ENCODE peak calls at places on chromosomes 1 and 21, in four cellular contexts. E is SK-N-SH, O is left ventricle myocardium inferior, K is lower lobe of right lung. L is an unnamed sample. For H3K4me1, the result is how much of the 10 kb centered on the place peaks cover.

GRCh38 chr1:18632711-18633427 is 2.2 kb downstream of the PAX7 start:
- DNase-seq in E (peak), O (no peak), K (peak), L (no peak)

GRCh38 chr1:110880708-110881374 is 7.9 kb downstream of the CD53 start:
- DNase-seq in E (no peak), K (no peak), O (no peak), L (no peak)

GRCh38 chr1:206635080-206635982 is at the start of gene DYRK3:
- DNase-seq in K (peak), O (peak), E (peak), L (peak)

GRCh38 chr1:159212596-159212995 is 7.9 kb downstream of the ACKR1 start:
- DNase-seq in O (no peak), K (no peak), E (no peak), L (no peak)

GRCh38 chr1:62082456-62083363 is 111.9 kb upstream of the L1TD1 start:
- DNase-seq in O (no peak), E (peak), K (no peak), L (peak)

GRCh38 chr1:233905416-233906051 is 1.1 kb downstream of the SLC35F3 start:
- DNase-seq in E (no peak), K (no peak), O (no peak), L (no peak)

GRCh38 chr1:99557556-99558256 is 88.2 kb upstream of the PALMD start:
- DNase-seq in E (no peak), O (no peak), K (no peak), L (no peak)

GRCh38 chr1:214846971-214847810 is 235.3 kb upstream of the KCNK2 start:
- DNase-seq in K (no peak), O (no peak), E (no peak), L (no peak)

GRCh38 chr1:247421074-247421473 is 5.1 kb downstream of the NLRP3 start:
- DNase-seq in O (no peak), K (no peak), E (no peak), L (no peak)

GRCh38 chr1:212987702-212988322 is 27.9 kb downstream of the ANGEL2 start:
- DNase-seq in K (no peak), E (no peak), O (no peak), L (no peak)

GRCh38 chr1:25529518-25530347 is 13.7 kb upstream of the LDLRAP1 start:
- DNase-seq in K (no peak), E (peak), O (no peak), L (no peak)

GRCh38 chr1:94925561-94926364 is 1.1 kb downstream of the CNN3 start:
- DNase-seq in O (peak), K (peak), E (peak), L (peak)

GRCh38 chr1:81550753-81551152 is 250.0 kb upstream of the ADGRL2 start:
- DNase-seq in E (no peak), O (no peak), K (no peak), L (no peak)

GRCh38 chr1:15129944-15130343 is 23.6 kb upstream of the TMEM51 start:
- DNase-seq in E (no peak), K (no peak), O (no peak), L (no peak)

GRCh38 chr1:214637722-214638473 is 34.9 kb downstream of the CENPF start:
- DNase-seq in E (no peak), K (no peak), O (no peak), L (peak)

GRCh38 chr1:168301664-168302320 is 21.1 kb downstream of the TBX19 start:
- DNase-seq in E (no peak), K (no peak), O (no peak), L (no peak)

GRCh38 chr1:203607169-203607873 is 19.3 kb upstream of the ATP2B4 start:
- DNase-seq in O (peak), E (no peak), K (no peak), L (peak)

GRCh38 chr21:26177187-26177586 is 6.6 kb upstream of the APP start:
- DNase-seq in E (no peak), K (no peak), O (peak), L (no peak)

GRCh38 chr1:143611159-143611558 is 360.6 kb downstream of the FAM72C start:
- DNase-seq in O (no peak), E (no peak), K (no peak), L (no peak)

GRCh38 chr1:36107394-36107793 is 17.6 kb downstream of the COL8A2 start:
- DNase-seq in K (peak), E (no peak), O (no peak), L (no peak)

GRCh38 chr1:97999320-97999719 is 78.5 kb upstream of the DPYD start:
- DNase-seq in E (no peak), O (no peak), K (no peak), L (no peak)

GRCh38 chr1:30232288-30232899 is 491.0 kb downstream of the MATN1 start:
- DNase-seq in K (no peak), O (no peak), E (no peak), L (no peak)

GRCh38 chr21:33951276-33952178 is 35.9 kb upstream of the ATP5PO start:
- DNase-seq in K (no peak), E (no peak), O (no peak), L (no peak)

GRCh38 chr1:215243275-215244054 is 160.9 kb downstream of the KCNK2 start:
- DNase-seq in O (no peak), E (no peak), K (no peak), L (peak)

GRCh38 chr21:32329776-32330175 is 31.1 kb downstream of the MRAP start:
- DNase-seq in K (no peak), O (no peak), E (no peak), L (no peak)

DNA sequence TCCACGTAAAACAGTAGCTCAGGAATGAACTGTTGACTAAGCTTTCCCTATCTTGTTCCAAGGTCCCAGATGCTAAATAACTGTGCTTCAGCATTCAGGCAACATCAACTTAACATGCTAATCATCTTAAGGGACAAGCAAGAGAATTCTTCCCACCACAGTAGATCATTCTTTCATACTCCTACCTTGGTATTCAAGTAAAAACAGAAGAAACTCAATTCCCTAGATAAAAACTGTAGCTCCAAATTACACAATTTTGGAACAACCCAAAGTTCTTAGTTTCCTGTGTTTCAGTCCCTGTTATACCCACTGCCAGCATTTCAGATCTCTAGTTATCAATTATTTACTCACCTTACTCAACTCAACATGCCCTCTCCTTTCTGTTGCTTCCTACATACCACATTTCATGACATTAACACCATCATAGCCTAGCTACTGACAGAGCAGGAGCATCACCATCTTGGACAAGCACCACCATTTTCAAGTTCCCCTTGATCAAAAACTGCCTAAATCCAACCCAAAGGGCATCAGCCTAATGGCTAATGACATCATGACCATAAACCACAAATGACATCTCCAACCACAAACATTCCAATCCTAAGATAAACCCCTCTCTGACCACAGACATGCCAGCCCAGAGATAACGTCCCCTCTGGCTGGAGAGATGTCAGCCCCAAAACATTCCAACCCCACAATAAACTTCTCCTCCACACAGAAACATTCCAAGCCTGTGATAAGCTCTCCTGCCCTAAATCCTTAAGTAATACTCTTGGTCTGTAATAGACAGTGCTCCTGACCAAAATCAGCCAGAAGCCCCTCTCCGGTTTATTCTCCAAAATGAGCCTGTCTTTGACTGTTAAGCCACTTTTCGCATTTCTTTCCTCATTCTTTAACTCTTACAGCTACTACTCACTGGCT is 191.2 kb downstream of the RERE start:
- DNase-seq in O (no peak), E (no peak), K (no peak), L (no peak)
- H3K4me3 ChIP-seq in O (no peak), E (no peak), K (no peak), L (no peak)

GRCh38 chr1:210259496-210259895 is 26.9 kb downstream of the SERTAD4 start:
- DNase-seq in E (no peak), K (no peak), O (no peak), L (no peak)

GRCh38 chr1:210260087-210260486 is 27.5 kb downstream of the SERTAD4 start:
- DNase-seq in O (no peak), E (peak), K (no peak), L (no peak)

GRCh38 chr1:210262167-210262896 is 29.7 kb downstream of the SERTAD4 start:
- DNase-seq in K (no peak), O (peak), E (peak), L (no peak)

GRCh38 chr1:210254298-210254697 is 21.7 kb downstream of the SERTAD4 start:
- DNase-seq in E (no peak), K (no peak), O (no peak), L (no peak)

DNA sequence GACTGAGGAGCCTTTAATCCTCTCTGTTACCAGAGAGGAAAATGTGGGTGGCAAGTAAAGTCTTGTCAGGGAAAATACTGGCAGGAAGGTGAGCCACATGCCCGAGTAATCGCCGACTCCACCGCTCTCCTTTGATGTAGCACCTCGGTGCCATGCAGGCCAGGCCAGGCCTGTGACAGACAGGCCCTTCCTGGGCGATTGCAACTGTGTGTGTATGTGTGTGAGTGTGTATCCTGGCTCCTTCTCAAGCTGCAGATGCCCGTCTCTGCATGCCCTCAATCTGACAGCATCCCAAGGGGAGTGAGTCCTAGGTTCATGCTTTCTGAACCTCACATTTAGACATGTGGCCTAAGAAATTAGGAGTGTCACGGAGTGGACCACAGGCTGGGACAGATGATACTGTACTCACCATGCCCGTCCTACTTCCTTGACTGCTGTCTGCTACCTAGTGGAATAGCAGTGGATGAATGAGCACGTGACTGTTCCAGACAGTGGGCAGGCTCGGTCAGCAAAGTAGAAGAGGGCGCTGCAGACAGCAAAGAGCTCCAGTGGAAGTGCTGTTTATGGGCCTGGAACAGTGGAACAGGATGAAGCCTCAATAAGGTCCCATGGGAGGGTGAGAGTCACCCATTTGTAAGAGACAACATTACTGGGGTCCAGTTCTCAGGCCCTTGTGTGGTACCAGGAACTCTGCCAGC is 25.3 kb downstream of the SERTAD4 start:
- DNase-seq in E (no peak), O (no peak), K (no peak), L (peak)
- TF ChIP-seq CTCF in E (no peak), O (no peak), K (no peak), L (peak)

DNA sequence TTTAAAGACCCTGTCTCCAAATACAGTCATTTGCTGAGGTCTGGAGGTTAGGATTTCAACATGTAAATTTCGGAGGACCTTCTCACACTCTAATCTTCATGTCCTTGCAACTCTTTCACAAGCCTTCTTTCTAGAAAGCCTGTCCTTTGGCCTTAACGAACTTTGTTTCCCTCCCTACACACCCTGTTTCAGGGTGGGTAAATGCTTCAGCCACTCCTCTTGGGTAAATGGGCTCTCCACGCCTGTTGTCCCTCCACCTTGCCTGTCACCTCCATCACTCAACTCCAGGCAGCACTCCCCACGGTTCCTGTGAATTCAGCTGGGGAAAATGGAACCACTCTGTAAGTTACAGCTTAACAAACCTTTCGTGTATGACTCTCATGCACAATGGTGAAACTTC is 84.0 kb upstream of the COG2 start:
- DNase-seq in K (no peak), E (no peak), O (no peak), L (no peak)
- H3K4me1 ChIP-seq in K (under half), E (under half), O (under half), L (under half)

GRCh38 chr1:244655186-244655585 is 2.3 kb downstream of the DESI2 start:
- DNase-seq in K (no peak), E (no peak), O (no peak), L (no peak)
- H3K4me3 ChIP-seq in K (peak), E (no peak), O (peak), L (peak)

GRCh38 chr1:160774886-160775719 is 20.9 kb upstream of the LY9 start:
- DNase-seq in O (no peak), K (no peak), E (no peak), L (no peak)

GRCh38 chr1:160778976-160779375 is 17.0 kb upstream of the LY9 start:
- DNase-seq in K (no peak), E (no peak), O (no peak), L (no peak)

GRCh38 chr1:160779662-160780397 is 16.1 kb upstream of the LY9 start:
- DNase-seq in O (no peak), E (peak), K (no peak), L (peak)

GRCh38 chr1:160776178-160776577 is 19.8 kb upstream of the LY9 start:
- DNase-seq in O (no peak), K (no peak), E (no peak), L (no peak)

DNA sequence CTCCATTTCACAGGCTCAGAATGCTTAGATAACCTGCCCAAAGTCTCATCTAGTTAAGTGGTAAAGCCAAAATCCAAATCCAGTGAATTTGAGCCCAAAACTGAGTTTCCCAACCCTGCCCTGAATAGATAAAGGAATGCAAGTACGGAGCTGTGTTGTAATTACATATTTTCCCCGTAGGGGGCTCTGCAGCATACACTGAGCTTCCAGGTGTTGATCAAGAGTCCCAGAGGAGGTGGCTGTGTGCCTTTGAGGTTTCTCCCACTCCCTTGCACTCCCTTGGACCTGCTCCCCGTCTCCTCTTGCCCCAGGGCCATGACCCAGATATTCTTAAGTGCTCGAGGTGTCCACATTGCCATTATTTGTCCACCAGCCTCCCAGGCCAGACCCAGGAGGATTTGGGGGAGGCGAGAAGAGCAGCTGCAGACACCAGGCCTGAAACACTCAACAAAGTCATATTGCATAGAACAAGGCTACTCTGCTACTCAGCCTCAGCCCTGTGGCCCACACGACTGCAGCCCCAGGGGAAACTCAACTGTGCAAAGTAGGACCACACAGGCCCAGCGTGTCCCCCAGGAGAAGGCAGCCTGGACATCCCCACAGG is 18.4 kb upstream of the LY9 start:
- DNase-seq in E (peak), K (no peak), O (no peak), L (peak)
- TF ChIP-seq CTCF in E (peak), K (peak), O (peak), L (peak)

GRCh38 chr1:163897401-163898169 is 575.8 kb downstream of the NUF2 start:
- DNase-seq in E (no peak), K (no peak), O (peak), L (no peak)

GRCh38 chr1:163896001-163896400 is 574.2 kb downstream of the NUF2 start:
- DNase-seq in K (no peak), O (no peak), E (no peak), L (no peak)
- H3K4me1 ChIP-seq in K (under half), O (under half), E (under half), L (under half)

DNA sequence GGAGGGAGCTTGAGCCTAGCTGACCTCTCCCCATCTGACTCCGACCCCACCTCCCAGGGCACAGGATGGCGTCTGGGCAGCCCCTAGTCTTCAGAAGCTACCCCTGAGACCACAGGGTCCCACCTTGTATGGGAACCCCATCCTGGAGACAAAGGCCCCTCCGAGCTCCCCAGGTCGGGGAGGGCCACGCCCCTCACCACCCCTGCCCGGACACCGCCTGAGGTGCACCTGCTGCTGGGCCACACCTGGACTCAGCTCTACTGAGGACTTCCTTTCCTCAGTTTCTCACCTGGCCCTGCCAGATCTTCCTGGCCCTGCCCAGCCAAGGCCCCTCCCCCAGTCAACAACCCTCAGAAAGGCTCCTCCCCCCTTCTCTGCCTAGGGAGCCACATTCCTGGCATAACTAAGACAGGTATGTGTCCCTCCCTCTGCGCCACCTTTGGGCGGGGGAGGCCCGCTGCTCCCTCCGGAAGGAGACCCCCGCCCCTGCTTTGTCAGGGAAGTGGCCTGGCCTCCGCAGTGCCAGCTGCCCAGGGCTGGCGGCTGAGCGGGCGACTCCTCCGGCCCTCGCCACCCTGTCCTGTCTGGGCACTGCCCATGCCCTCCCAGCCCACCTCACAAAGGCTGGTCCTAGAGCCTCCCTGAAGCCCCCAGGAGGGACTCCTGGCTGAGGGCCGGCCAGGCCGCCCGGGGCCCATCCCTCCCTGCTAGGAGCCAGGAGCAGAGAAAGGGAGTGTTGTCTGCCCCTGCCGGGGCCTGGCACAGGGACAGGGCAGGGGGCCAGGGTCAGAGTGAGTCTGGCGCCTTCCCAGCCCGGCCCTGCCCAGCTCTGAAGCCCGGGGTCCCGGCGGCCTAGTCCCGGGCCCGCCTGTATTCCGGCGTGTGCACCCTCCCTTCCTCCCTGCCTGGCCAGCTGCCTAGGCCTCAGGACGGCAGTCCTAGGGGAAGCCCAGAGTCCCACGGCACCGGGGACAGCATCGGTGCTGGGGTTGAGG is 4.8 kb downstream of the AGRN start:
- DNase-seq in E (no peak), K (peak), O (no peak), L (no peak)
- H3K4me3 ChIP-seq in E (no peak), K (peak), O (peak), L (no peak)

L was measured in BE2C.